ENCODE peak calls at places on chromosomes 1 and 21, in six cellular contexts. H is cardiac muscle cell; M is transverse colon; Z is OCI-LY7; V is HCT116; K is CD8-positive, alpha-beta T cell. C is an unnamed sample. For H3K36me3, the result is how much of the 10 kb centered on the place peaks cover.

GRCh38 chr1:38094711-38095336 is 48.2 kb upstream of the POU3F1 start:
- DNase-seq in M (no peak), H (no peak), Z (no peak), V (no peak), K (no peak), C (no peak)

GRCh38 chr1:62800825-62801306 is 16.9 kb downstream of the ATG4C start:
- DNase-seq in K (no peak), V (no peak), Z (peak), M (no peak), H (no peak), C (no peak)

GRCh38 chr1:216765346-216766300 is 42.4 kb upstream of the ESRRG start:
- DNase-seq in M (no peak), V (no peak), K (no peak), Z (no peak), H (no peak), C (no peak)

GRCh38 chr1:1616045-1616821 is 933 bp downstream of the MIB2 start:
- DNase-seq in Z (no peak), H (peak), V (no peak), K (no peak), M (peak), C (peak)

GRCh38 chr1:50976890-50977574 is 7.0 kb downstream of the CDKN2C start:
- DNase-seq in H (peak), M (no peak), V (no peak), K (no peak), Z (peak), C (peak)

GRCh38 chr1:203627819-203628184 is 1.2 kb downstream of the ATP2B4 start:
- DNase-seq in Z (peak), M (peak), V (no peak), H (peak), K (no peak), C (peak)

GRCh38 chr1:200154069-200154767 is 126.7 kb downstream of the NR5A2 start:
- DNase-seq in V (no peak), M (peak), Z (peak), K (peak), H (peak), C (no peak)

GRCh38 chr1:41919764-41920397 is 1.2 kb upstream of the HIVEP3 start:
- DNase-seq in Z (no peak), M (peak), V (no peak), K (peak), H (peak), C (no peak)

DNA sequence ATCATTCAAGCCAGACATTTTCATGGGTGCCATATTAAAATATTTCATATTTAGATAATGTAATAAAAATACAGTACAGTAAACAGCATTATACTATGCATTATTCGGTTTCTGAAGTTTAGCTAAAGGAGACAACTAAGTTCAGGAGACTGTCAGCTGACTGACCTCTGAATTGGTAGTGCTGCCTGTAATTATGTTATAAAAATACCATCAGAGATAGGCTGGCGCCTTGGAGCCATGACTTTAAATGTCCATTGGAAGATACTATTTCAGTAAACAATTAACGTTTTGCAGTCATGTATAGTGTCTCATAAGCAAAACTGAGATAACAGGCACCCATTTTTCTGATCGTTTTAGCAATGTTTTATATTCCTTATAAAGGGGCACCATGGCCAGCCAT is 11.3 kb upstream of the RAB29 start:
- DNase-seq in V (no peak), M (no peak), K (no peak), Z (no peak), H (no peak), C (no peak)
- H3K36me3 ChIP-seq in V (under half), M (under half), K (under half), Z (under half), H (under half), C (under half)

GRCh38 chr1:230824571-230825060 is 43.7 kb downstream of the C1orf198 start:
- DNase-seq in M (no peak), H (no peak), V (no peak), K (no peak), Z (no peak), C (peak)
- H3K27ac ChIP-seq in M (no peak), H (no peak), V (peak), K (no peak), Z (no peak), C (peak)

GRCh38 chr21:41851090-41851790 is 27.9 kb downstream of the PRDM15 start:
- DNase-seq in H (peak), K (no peak), M (no peak), Z (no peak), V (no peak), C (no peak)
- H3K36me3 ChIP-seq in H (under half), K (under half), M (under half), Z (half or more), V (under half), C (under half)

GRCh38 chr1:43560286-43560685 is 29.6 kb downstream of the PTPRF start:
- DNase-seq in M (no peak), K (no peak), Z (no peak), V (no peak), H (no peak), C (no peak)

GRCh38 chr1:43565600-43566360 is 35.1 kb downstream of the PTPRF start:
- DNase-seq in Z (no peak), H (peak), V (no peak), M (peak), K (no peak), C (peak)

GRCh38 chr1:43566382-43567035 is 35.8 kb downstream of the PTPRF start:
- DNase-seq in K (no peak), Z (no peak), V (no peak), M (no peak), H (no peak), C (no peak)

GRCh38 chr1:43564617-43565348 is 34.1 kb downstream of the PTPRF start:
- DNase-seq in V (no peak), H (no peak), Z (no peak), K (no peak), M (no peak), C (no peak)

DNA sequence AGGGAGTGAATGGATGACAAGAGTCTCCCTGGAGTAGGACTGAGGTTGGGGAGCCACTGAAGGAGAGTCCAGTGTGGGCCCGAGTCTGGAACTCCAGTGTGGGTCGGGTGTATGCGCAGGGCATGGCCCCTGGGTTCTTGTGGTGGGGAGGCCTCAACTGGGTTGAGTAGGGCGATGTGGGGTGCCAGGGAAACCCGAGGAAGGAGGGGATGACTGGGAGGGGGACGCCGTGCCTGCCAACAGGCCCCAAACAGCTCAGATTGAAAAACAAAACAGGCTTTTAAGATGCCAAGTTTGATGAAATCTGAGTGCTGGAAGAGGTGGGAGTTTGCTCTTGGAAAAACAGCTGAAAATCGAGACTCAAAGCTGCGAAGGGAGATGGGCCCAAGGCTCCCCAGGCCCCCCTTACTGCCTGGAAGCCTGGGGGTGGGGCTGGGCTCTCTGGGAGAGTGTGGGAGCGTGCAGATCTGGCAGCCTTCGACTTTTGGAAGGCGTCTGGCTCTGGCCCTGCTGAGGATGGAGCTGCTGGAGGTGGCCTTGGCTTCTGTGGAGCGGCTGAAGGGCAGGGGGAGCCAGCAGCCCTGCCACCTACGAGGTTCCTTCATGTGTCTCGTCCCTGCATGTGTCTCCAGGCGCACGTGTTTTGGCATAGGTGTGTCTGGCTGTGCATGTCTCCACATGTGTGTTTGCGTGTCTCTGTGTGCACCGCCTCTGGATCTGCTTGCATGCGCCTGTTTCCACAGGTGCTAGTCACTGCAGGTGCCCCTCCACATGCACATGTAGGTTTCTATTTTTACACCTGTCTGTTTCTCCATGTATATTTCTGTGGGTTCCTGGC is 33.3 kb downstream of the PTPRF start:
- DNase-seq in M (no peak), Z (no peak), K (no peak), H (peak), V (no peak), C (no peak)
- H3K27ac ChIP-seq in M (peak), Z (no peak), K (no peak), H (peak), V (no peak), C (no peak)

GRCh38 chr21:43803558-43804300 is 14.4 kb downstream of the RRP1 start:
- DNase-seq in V (no peak), M (no peak), H (no peak), K (no peak), Z (no peak), C (no peak)
- H3K36me3 ChIP-seq in V (under half), M (under half), H (under half), K (under half), Z (half or more), C (under half)

C was measured in aorta.